ENCODE peak calls at places on chromosomes 2 and 18, in eight cellular contexts. R is heart left ventricle, Z is A549, X is HCT116, K is right lobe of liver, E is endothelial cell of umbilical vein, J is ovary, C is breast epithelium. M is an unnamed sample.

GRCh38 chr2:181596556-181596955 is 60.3 kb downstream of the CERKL start:
- DNase-seq in R (no peak), E (no peak), J (no peak), Z (no peak), K (no peak), X (no peak), C (no peak), M (no peak)

GRCh38 chr18:13726972-13727331 is 479 bp downstream of the RNMT start:
- DNase-seq in J (peak), R (no peak), Z (peak), E (no peak), X (no peak), K (peak), C (peak), M (peak)

GRCh38 chr2:63581266-63581961 is 6.9 kb downstream of the WDPCP start:
- DNase-seq in E (peak), Z (no peak), C (no peak), J (no peak), K (no peak), R (peak), X (no peak), M (peak)

GRCh38 chr2:36780231-36780808 is 83.8 kb downstream of the VIT start:
- DNase-seq in Z (peak), X (peak), R (no peak), E (peak), K (no peak), C (no peak), J (no peak), M (peak)

GRCh38 chr2:32058130-32058529 is 5.2 kb upstream of the SPAST start:
- DNase-seq in K (no peak), E (no peak), C (no peak), Z (no peak), X (no peak), R (no peak), J (no peak), M (peak)

GRCh38 chr2:199955007-199955338 is 318 bp downstream of the TYW5 start:
- DNase-seq in Z (no peak), C (no peak), K (no peak), E (no peak), J (no peak), X (no peak), R (no peak), M (no peak)

GRCh38 chr2:34105015-34105767 is 506.1 kb upstream of the FAM98A start:
- DNase-seq in E (peak), C (no peak), K (no peak), X (no peak), Z (no peak), J (no peak), R (no peak), M (peak)

GRCh38 chr2:3487432-3487831 is 31.9 kb downstream of the ADI1 start:
- DNase-seq in R (no peak), E (no peak), C (no peak), Z (no peak), X (no peak), K (no peak), J (no peak), M (no peak)

GRCh38 chr2:47031909-47032668 is 116.5 kb upstream of the MCFD2 start:
- DNase-seq in C (no peak), Z (no peak), X (no peak), R (no peak), K (no peak), E (no peak), J (no peak), M (no peak)

GRCh38 chr2:132667716-132668115 is 2.3 kb downstream of the LYPD1 start:
- DNase-seq in J (no peak), X (no peak), K (no peak), R (no peak), Z (no peak), C (no peak), E (no peak), M (peak)

GRCh38 chr2:230816735-230817134 is 48.0 kb upstream of the ITM2C start:
- DNase-seq in R (no peak), X (no peak), Z (no peak), C (no peak), E (no peak), J (no peak), K (no peak), M (no peak)

GRCh38 chr2:44979581-44979980 is 29.7 kb downstream of the SIX2 start:
- DNase-seq in Z (no peak), J (no peak), C (no peak), R (no peak), X (no peak), K (no peak), E (no peak), M (no peak)

GRCh38 chr2:60954139-60954538 is 63.4 kb upstream of the PEX13 start:
- DNase-seq in J (no peak), K (no peak), X (no peak), C (no peak), R (no peak), E (no peak), Z (no peak), M (no peak)

GRCh38 chr2:72236445-72237067 is 88.9 kb upstream of the CYP26B1 start:
- DNase-seq in X (peak), E (peak), J (no peak), K (no peak), R (no peak), C (no peak), Z (no peak), M (peak)

GRCh38 chr2:177164584-177165052 is 48.0 kb upstream of the HNRNPA3 start:
- DNase-seq in C (peak), X (peak), Z (peak), J (peak), R (peak), K (peak), E (peak), M (peak)

GRCh38 chr2:107633580-107634147 is 193.0 kb upstream of the RGPD4 start:
- DNase-seq in K (no peak), C (no peak), Z (no peak), X (no peak), J (no peak), R (no peak), E (no peak), M (peak)

GRCh38 chr2:178234648-178235047 is 40.3 kb downstream of the OSBPL6 start:
- DNase-seq in X (no peak), C (no peak), J (no peak), E (no peak), K (no peak), R (no peak), Z (no peak), M (peak)

GRCh38 chr2:127293758-127294562 is at the start of gene ERCC3:
- DNase-seq in R (peak), X (peak), K (peak), C (peak), J (peak), E (peak), Z (peak), M (peak)

GRCh38 chr2:195741191-195741590 is 84.2 kb downstream of the SLC39A10 start:
- DNase-seq in C (no peak), K (no peak), Z (no peak), E (no peak), X (no peak), R (no peak), J (no peak), M (no peak)

GRCh38 chr2:10245021-10245420 is 57.7 kb upstream of the HPCAL1 start:
- DNase-seq in E (no peak), K (no peak), R (no peak), C (no peak), J (no peak), X (no peak), Z (no peak), M (no peak)

GRCh38 chr2:187580462-187581124 is 26.4 kb upstream of the TFPI start:
- DNase-seq in X (peak), K (no peak), J (no peak), E (peak), R (no peak), C (no peak), Z (peak), M (peak)

GRCh38 chr2:54047076-54047475 is 68.3 kb upstream of the ACYP2 start:
- DNase-seq in X (no peak), E (no peak), K (no peak), R (no peak), Z (no peak), J (no peak), C (no peak), M (no peak)

GRCh38 chr18:34115409-34116081 is 109.2 kb downstream of the NOL4 start:
- DNase-seq in X (no peak), C (no peak), K (no peak), J (no peak), E (no peak), Z (no peak), R (no peak), M (no peak)

GRCh38 chr2:217799553-217800432 is 203.0 kb downstream of the TNS1 start:
- DNase-seq in J (peak), C (peak), R (no peak), X (no peak), Z (no peak), E (no peak), K (no peak), M (no peak)

GRCh38 chr2:233803292-233803911 is 25.3 kb downstream of the MROH2A start:
- DNase-seq in K (no peak), J (no peak), X (no peak), Z (no peak), E (no peak), R (no peak), C (no peak), M (no peak)

GRCh38 chr2:118150294-118150693 is 62.0 kb downstream of the INSIG2 start:
- DNase-seq in R (no peak), X (no peak), C (no peak), E (no peak), K (no peak), J (no peak), Z (no peak), M (no peak)
- TF ChIP-seq POLR2A in R (no peak), X (no peak), C (no peak), E (no peak), K (no peak), J (no peak), Z (no peak), M (no peak)

GRCh38 chr18:3450358-3451107 is 561 bp downstream of the TGIF1 start:
- DNase-seq in X (no peak), E (peak), R (peak), Z (no peak), K (peak), C (peak), J (peak), M (peak)

GRCh38 chr18:3452750-3453539 is 3.0 kb downstream of the TGIF1 start:
- DNase-seq in K (no peak), X (no peak), J (peak), C (no peak), Z (no peak), R (no peak), E (peak), M (peak)

GRCh38 chr18:3449702-3450357 is at the start of gene TGIF1:
- DNase-seq in C (peak), E (peak), X (peak), Z (no peak), J (peak), R (peak), K (peak), M (peak)

GRCh38 chr18:3451989-3452749 is 2.2 kb downstream of the TGIF1 start:
- DNase-seq in C (peak), Z (no peak), X (no peak), K (peak), J (peak), E (peak), R (peak), M (peak)

DNA sequence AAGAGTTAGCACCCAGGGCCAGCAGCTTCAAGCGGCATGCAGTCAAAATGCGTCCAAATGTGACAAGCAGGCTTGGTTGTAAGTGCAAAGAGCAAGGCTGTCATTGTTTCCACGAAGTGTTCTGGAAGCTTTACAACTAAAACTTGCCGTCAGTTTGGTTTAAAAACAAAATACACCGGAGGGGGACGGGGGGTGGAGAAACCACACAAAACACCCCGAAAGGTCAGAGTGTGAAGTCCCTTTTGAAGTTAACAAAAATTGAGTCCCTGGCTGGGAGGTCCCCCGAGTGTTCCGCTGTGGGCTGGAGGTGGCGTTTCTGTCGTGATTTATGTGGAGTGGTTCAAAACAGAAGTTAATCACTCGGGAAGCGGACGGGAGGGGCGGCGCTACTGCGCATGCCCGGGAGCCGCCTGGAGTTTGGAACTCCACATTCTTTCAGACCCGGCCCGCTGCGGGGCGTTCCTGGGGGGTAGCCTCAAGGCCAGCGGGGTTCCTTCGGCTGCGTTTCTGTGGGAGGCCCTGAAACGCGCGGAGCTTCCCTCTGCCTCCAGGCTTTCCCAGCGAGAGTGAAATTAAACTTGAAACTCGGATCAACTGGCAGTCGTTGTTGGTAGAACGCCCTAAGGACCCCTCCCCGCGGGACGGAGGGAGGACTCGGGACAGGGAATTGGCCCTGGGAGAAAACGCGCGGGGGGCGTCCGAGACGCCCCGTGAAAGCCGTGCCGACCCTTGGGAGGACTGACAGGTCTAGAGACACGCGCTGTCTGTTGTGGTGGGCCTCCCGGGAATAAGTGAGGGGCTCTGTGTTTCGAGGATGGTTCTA is 1.4 kb downstream of the TGIF1 start:
- DNase-seq in E (peak), X (no peak), C (peak), J (peak), K (peak), Z (no peak), R (peak), M (peak)
- TF ChIP-seq POLR2A in E (peak), X (peak), C (peak), J (peak), K (peak), Z (no peak), R (no peak), M (peak)

GRCh38 chr2:101125374-101125773 is 25.8 kb downstream of the TBC1D8 start:
- DNase-seq in K (no peak), R (no peak), Z (no peak), J (no peak), X (peak), C (no peak), E (no peak), M (no peak)

GRCh38 chr2:101124061-101124460 is 27.1 kb downstream of the TBC1D8 start:
- DNase-seq in C (no peak), R (no peak), Z (no peak), J (no peak), K (no peak), X (no peak), E (peak), M (peak)

GRCh38 chr2:101125799-101126198 is 25.4 kb downstream of the TBC1D8 start:
- DNase-seq in X (no peak), K (no peak), C (no peak), Z (no peak), R (no peak), E (no peak), J (no peak), M (no peak)

GRCh38 chr2:101127319-101128056 is 23.7 kb downstream of the TBC1D8 start:
- DNase-seq in X (no peak), E (no peak), Z (no peak), K (no peak), J (no peak), R (no peak), C (no peak), M (no peak)

GRCh38 chr2:101124684-101125366 is 26.4 kb downstream of the TBC1D8 start:
- DNase-seq in X (peak), J (no peak), E (peak), Z (peak), C (no peak), R (peak), K (peak), M (peak)
- TF ChIP-seq POLR2A in X (no peak), J (no peak), E (peak), Z (no peak), C (no peak), R (no peak), K (peak), M (no peak)

GRCh38 chr2:42925742-42926437 is 133.5 kb upstream of the HAAO start:
- DNase-seq in R (no peak), X (no peak), K (peak), Z (no peak), C (peak), J (no peak), E (no peak), M (no peak)

GRCh38 chr2:42924436-42924897 is 132.1 kb upstream of the HAAO start:
- DNase-seq in E (peak), K (no peak), Z (no peak), C (no peak), R (no peak), J (no peak), X (no peak), M (no peak)

GRCh38 chr2:42928161-42928691 is 135.8 kb upstream of the HAAO start:
- DNase-seq in R (no peak), Z (no peak), E (no peak), J (no peak), K (no peak), X (no peak), C (no peak), M (no peak)

GRCh38 chr2:42927334-42928160 is 135.2 kb upstream of the HAAO start:
- DNase-seq in Z (no peak), J (no peak), X (no peak), R (peak), E (peak), C (no peak), K (no peak), M (peak)

GRCh38 chr2:42926438-42927333 is 134.3 kb upstream of the HAAO start:
- DNase-seq in J (no peak), E (no peak), C (peak), R (no peak), Z (no peak), X (no peak), K (peak), M (no peak)
- TF ChIP-seq POLR2A in J (no peak), E (no peak), C (no peak), R (no peak), Z (no peak), X (no peak), K (peak), M (no peak)

GRCh38 chr2:238060542-238061309 is at the start of gene SCLY:
- DNase-seq in J (peak), X (peak), R (peak), C (peak), Z (peak), E (peak), K (peak), M (peak)
- TF ChIP-seq POLR2A in J (peak), X (peak), R (peak), C (peak), Z (peak), E (peak), K (peak), M (peak)

M was measured in IMR-90.